ENCODE peak calls at places on chromosomes 12 and 14, in seven cellular contexts. L is hippocampal formation; H is left ventricle myocardium inferior; S is sigmoid colon; O is hypothalamus; X is stimulated activated CD8-positive, alpha-beta memory T cell treated with anti-CD3 and anti-CD28 coated beads, Interleukin-4, amount 100 ng/mL, for 1 hour; N is fibroblast of gingiva. U is an unnamed sample.

GRCh38 chr14:71754422-71755095 is 177.7 kb upstream of the RGS6 start:
- DNase-seq in X (no peak), O (no peak), N (no peak), S (no peak), L (no peak), H (no peak), U (no peak)

GRCh38 chr12:123526542-123527080 is 6.9 kb downstream of the RILPL1 start:
- DNase-seq in N (no peak), O (no peak), L (no peak), S (no peak), H (no peak), X (no peak), U (no peak)

GRCh38 chr14:66228267-66228970 is 257.8 kb upstream of the CCDC196 start:
- DNase-seq in N (peak), S (no peak), O (no peak), L (no peak), X (no peak), H (no peak), U (no peak)

GRCh38 chr12:57135939-57136338 is 7.7 kb downstream of the LRP1 start:
- DNase-seq in N (peak), S (peak), L (peak), H (peak), X (no peak), O (peak), U (no peak)

GRCh38 chr14:102316048-102316745 is 3.3 kb upstream of the ZNF839 start:
- DNase-seq in S (no peak), H (no peak), N (peak), X (no peak), L (no peak), O (no peak), U (no peak)

GRCh38 chr14:58572092-58572853 is 65.5 kb upstream of the DACT1 start:
- DNase-seq in L (no peak), O (no peak), N (no peak), H (no peak), S (no peak), X (no peak), U (no peak)

GRCh38 chr12:59699408-59700144 is 103.7 kb downstream of the SLC16A7 start:
- DNase-seq in N (peak), S (no peak), H (no peak), X (no peak), O (no peak), L (no peak), U (no peak)

GRCh38 chr12:52651726-52652261 is at the start of gene KRT2:
- DNase-seq in S (no peak), H (no peak), X (no peak), N (no peak), L (no peak), O (no peak), U (no peak)

GRCh38 chr12:7081037-7081436 is 11.2 kb downstream of the C1R start:
- DNase-seq in O (no peak), X (no peak), N (no peak), L (no peak), H (no peak), S (no peak), U (no peak)

GRCh38 chr12:116525418-116526001 is 33.7 kb upstream of the MAP1LC3B2 start:
- DNase-seq in S (peak), O (peak), N (peak), X (no peak), H (peak), L (no peak), U (no peak)

GRCh38 chr14:21498540-21499526 is 12.3 kb downstream of the METTL3 start:
- DNase-seq in N (peak), X (no peak), S (no peak), L (peak), O (no peak), H (no peak), U (no peak)

GRCh38 chr12:4518106-4518728 is 20.5 kb upstream of the RAD51AP1 start:
- DNase-seq in H (no peak), X (no peak), S (no peak), N (peak), L (no peak), O (no peak), U (no peak)

GRCh38 chr12:21615441-21615840 is 10.8 kb upstream of the GYS2 start:
- DNase-seq in N (no peak), L (no peak), X (peak), H (no peak), S (no peak), O (no peak), U (no peak)

GRCh38 chr12:124824195-124824594 is 39.5 kb downstream of the SCARB1 start:
- DNase-seq in X (no peak), O (no peak), L (no peak), S (no peak), N (no peak), H (no peak), U (no peak)

GRCh38 chr12:95607642-95608041 is 56.4 kb upstream of the USP44 start:
- DNase-seq in N (no peak), H (no peak), S (no peak), O (no peak), L (no peak), X (no peak), U (no peak)

GRCh38 chr14:30357791-30358190 is 201.2 kb upstream of the G2E3 start:
- DNase-seq in L (no peak), O (no peak), N (no peak), X (no peak), H (no peak), S (no peak), U (no peak)

GRCh38 chr12:109656681-109657262 is 56.9 kb upstream of the FAM222A start:
- DNase-seq in H (no peak), O (no peak), X (no peak), N (no peak), L (no peak), S (no peak), U (no peak)

GRCh38 chr14:22819191-22819988 is 4.2 kb upstream of the SLC7A7 start:
- DNase-seq in O (no peak), L (no peak), H (peak), S (peak), N (peak), X (no peak), U (no peak)

GRCh38 chr12:115830070-115830469 is 447.4 kb downstream of the MED13L start:
- DNase-seq in H (no peak), X (no peak), N (no peak), S (no peak), O (no peak), L (no peak), U (no peak)

GRCh38 chr12:93982847-93983315 is 165.5 kb upstream of the PLXNC1 start:
- DNase-seq in H (no peak), O (no peak), X (no peak), L (peak), N (peak), S (no peak), U (no peak)